ENCODE peak calls at places on chromosome 7, in seven cellular contexts. L, R, J, U, V, S and Z are unnamed samples. For H3K9me3, the result is how much of the 10 kb centered on the place peaks cover.

GRCh38 chr7:2313450-2314208 is 612 bp downstream of the SNX8 start:
- DNase-seq in L (no peak), R (peak), J (no peak), U (no peak), V (no peak), S (no peak), Z (peak)

GRCh38 chr7:135335628-135336139 is 102.0 kb downstream of the STRA8 start:
- DNase-seq in L (peak), R (peak), J (peak), U (peak), V (no peak), S (peak), Z (no peak)

GRCh38 chr7:77459311-77459726 is 43.2 kb upstream of the GSAP start:
- DNase-seq in L (no peak), R (no peak), J (no peak), U (no peak), V (no peak), S (no peak), Z (no peak)

GRCh38 chr7:83032195-83032594 is 130.5 kb downstream of the PCLO start:
- DNase-seq in L (no peak), R (no peak), J (no peak), U (no peak), V (no peak), S (no peak), Z (no peak)

GRCh38 chr7:158236400-158236799 is 351.2 kb downstream of the PTPRN2 start:
- DNase-seq in L (no peak), R (no peak), J (no peak), U (no peak), V (no peak), S (no peak), Z (no peak)

GRCh38 chr7:154679689-154680088 is 323.2 kb downstream of the PAXIP1 start:
- DNase-seq in L (no peak), R (no peak), J (no peak), U (no peak), V (no peak), S (no peak), Z (no peak)

GRCh38 chr7:74364061-74364460 is 74.9 kb downstream of the CLIP2 start:
- DNase-seq in L (no peak), R (no peak), J (no peak), U (no peak), V (no peak), S (no peak), Z (no peak)

GRCh38 chr7:55509322-55509721 is 63.0 kb downstream of the VOPP1 start:
- DNase-seq in L (no peak), R (no peak), J (peak), U (no peak), V (no peak), S (no peak), Z (no peak)

GRCh38 chr7:43768894-43769272 is 10.4 kb downstream of the BLVRA start:
- DNase-seq in L (no peak), R (no peak), J (no peak), U (no peak), V (no peak), S (no peak), Z (no peak)

GRCh38 chr7:107591410-107591809 is 11.4 kb downstream of the BCAP29 start:
- DNase-seq in L (no peak), R (no peak), J (peak), U (no peak), V (no peak), S (no peak), Z (no peak)

GRCh38 chr7:158273138-158273651 is 314.4 kb downstream of the PTPRN2 start:
- DNase-seq in L (peak), R (no peak), J (no peak), U (no peak), V (no peak), S (no peak), Z (no peak)

GRCh38 chr7:99419323-99420021 is 10.7 kb downstream of the BUD31 start:
- DNase-seq in L (no peak), R (no peak), J (no peak), U (no peak), V (no peak), S (no peak), Z (no peak)

GRCh38 chr7:158957507-158957900 is 101.1 kb downstream of the DYNC2I1 start:
- DNase-seq in L (no peak), R (no peak), J (no peak), U (no peak), V (no peak), S (no peak), Z (no peak)

GRCh38 chr7:106552645-106553445 is 108.1 kb downstream of the CCDC71L start:
- DNase-seq in L (no peak), R (peak), J (no peak), U (no peak), V (no peak), S (no peak), Z (no peak)

GRCh38 chr7:2710901-2711551 is 23.0 kb downstream of the AMZ1 start:
- DNase-seq in L (no peak), R (peak), J (no peak), U (no peak), V (peak), S (no peak), Z (no peak)

GRCh38 chr7:55502988-55503514 is 69.3 kb downstream of the VOPP1 start:
- DNase-seq in L (no peak), R (peak), J (no peak), U (no peak), V (no peak), S (no peak), Z (no peak)

GRCh38 chr7:21960922-21961321 is 15.2 kb upstream of the CDCA7L start:
- DNase-seq in L (no peak), R (no peak), J (peak), U (no peak), V (no peak), S (no peak), Z (no peak)

GRCh38 chr7:78379148-78379547 is 580.6 kb downstream of the PHTF2 start:
- DNase-seq in L (no peak), R (no peak), J (no peak), U (no peak), V (no peak), S (no peak), Z (no peak)

GRCh38 chr7:75953431-75953830 is 38.5 kb downstream of the POR start:
- DNase-seq in L (no peak), R (no peak), J (no peak), U (no peak), V (no peak), S (no peak), Z (no peak)

GRCh38 chr7:102326156-102326914 is 29.9 kb downstream of the SPDYE6 start:
- DNase-seq in L (no peak), R (no peak), J (no peak), U (no peak), V (no peak), S (no peak), Z (no peak)

GRCh38 chr7:101066141-101066857 is 19.0 kb upstream of the TRIM56 start:
- DNase-seq in L (no peak), R (no peak), J (no peak), U (no peak), V (no peak), S (no peak), Z (no peak)

GRCh38 chr7:42274052-42274451 is 37.0 kb upstream of the GLI3 start:
- DNase-seq in L (no peak), R (no peak), J (peak), U (no peak), V (no peak), S (no peak), Z (no peak)

GRCh38 chr7:4399121-4399520 is 283.0 kb upstream of the FOXK1 start:
- DNase-seq in L (no peak), R (no peak), J (no peak), U (no peak), V (no peak), S (no peak), Z (no peak)

GRCh38 chr7:25854059-25854458 is 297.9 kb upstream of the NFE2L3 start:
- DNase-seq in L (no peak), R (no peak), J (no peak), U (no peak), V (no peak), S (no peak), Z (no peak)

GRCh38 chr7:131859162-131859821 is 302.9 kb upstream of the PODXL start:
- DNase-seq in L (peak), R (peak), J (peak), U (peak), V (no peak), S (no peak), Z (peak)

GRCh38 chr7:132500727-132501410 is 75.4 kb downstream of the PLXNA4 start:
- DNase-seq in L (peak), R (no peak), J (peak), U (peak), V (no peak), S (no peak), Z (peak)

GRCh38 chr7:158698657-158699195 is 5.9 kb downstream of the NCAPG2 start:
- DNase-seq in L (no peak), R (no peak), J (no peak), U (no peak), V (no peak), S (no peak), Z (no peak)

GRCh38 chr7:151803841-151804240 is 73.1 kb downstream of the PRKAG2 start:
- DNase-seq in L (no peak), R (no peak), J (no peak), U (no peak), V (no peak), S (no peak), Z (no peak)

GRCh38 chr7:102834999-102835398 is 77.8 kb upstream of the LRRC17 start:
- DNase-seq in L (no peak), R (no peak), J (peak), U (no peak), V (no peak), S (peak), Z (no peak)

GRCh38 chr7:375491-375821 is 85.5 kb downstream of the FOXL3 start:
- DNase-seq in L (peak), R (no peak), J (no peak), U (no peak), V (peak), S (no peak), Z (no peak)

GRCh38 chr7:150404172-150404784 is 25.1 kb downstream of the ZNF775 start:
- DNase-seq in L (peak), R (no peak), J (peak), U (no peak), V (no peak), S (no peak), Z (no peak)

GRCh38 chr7:157793973-157794763 is 457.4 kb downstream of the DNAJB6 start:
- DNase-seq in L (peak), R (no peak), J (no peak), U (no peak), V (peak), S (no peak), Z (no peak)

GRCh38 chr7:1151653-1152425 is 8.2 kb downstream of the ZFAND2A start:
- DNase-seq in L (peak), R (peak), J (no peak), U (no peak), V (peak), S (no peak), Z (no peak)

GRCh38 chr7:53993205-53993604 is 549.0 kb upstream of the VSTM2A start:
- DNase-seq in L (no peak), R (no peak), J (no peak), U (no peak), V (no peak), S (no peak), Z (no peak)

GRCh38 chr7:21542891-21543527 is at the start of gene DNAH11:
- DNase-seq in L (peak), R (no peak), J (peak), U (peak), V (no peak), S (no peak), Z (no peak)

GRCh38 chr7:628041-628763 is 98.3 kb upstream of the DNAAF5 start:
- DNase-seq in L (no peak), R (no peak), J (no peak), U (no peak), V (peak), S (no peak), Z (no peak)

GRCh38 chr7:140714331-140715040 is 18.0 kb downstream of the NDUFB2 start:
- DNase-seq in L (no peak), R (no peak), J (no peak), U (no peak), V (no peak), S (no peak), Z (no peak)

GRCh38 chr7:140230517-140230861 is 53.7 kb upstream of the KDM7A start:
- DNase-seq in L (peak), R (no peak), J (no peak), U (peak), V (peak), S (no peak), Z (no peak)

GRCh38 chr7:8781166-8781565 is 347.8 kb downstream of the NXPH1 start:
- DNase-seq in L (no peak), R (no peak), J (no peak), U (no peak), V (no peak), S (no peak), Z (no peak)

GRCh38 chr7:94511763-94512162 is 2.2 kb downstream of the CASD1 start:
- DNase-seq in L (no peak), R (no peak), J (no peak), U (no peak), V (no peak), S (peak), Z (no peak)

GRCh38 chr7:94514917-94515316 is 5.3 kb downstream of the CASD1 start:
- DNase-seq in L (no peak), R (no peak), J (no peak), U (no peak), V (no peak), S (no peak), Z (no peak)

GRCh38 chr7:94513565-94513860 is 3.9 kb downstream of the CASD1 start:
- DNase-seq in L (no peak), R (no peak), J (no peak), U (no peak), V (no peak), S (no peak), Z (no peak)

GRCh38 chr7:94514140-94514889 is 4.7 kb downstream of the CASD1 start:
- DNase-seq in L (no peak), R (no peak), J (no peak), U (no peak), V (no peak), S (no peak), Z (no peak)

GRCh38 chr7:94512735-94513564 is 3.3 kb downstream of the CASD1 start:
- DNase-seq in L (no peak), R (no peak), J (no peak), U (no peak), V (no peak), S (no peak), Z (no peak)
- H3K4me3 ChIP-seq in L (no peak), R (peak), J (no peak), U (no peak), V (no peak), S (no peak), Z (no peak)

GRCh38 chr7:33065981-33066380 is 3.4 kb upstream of the NT5C3A start:
- DNase-seq in L (no peak), R (no peak), J (no peak), U (no peak), V (no peak), S (no peak), Z (no peak)

GRCh38 chr7:33067921-33068320 is 5.3 kb upstream of the NT5C3A start:
- DNase-seq in L (no peak), R (no peak), J (no peak), U (no peak), V (no peak), S (no peak), Z (no peak)

GRCh38 chr7:33073243-33073642 is 10.7 kb upstream of the NT5C3A start:
- DNase-seq in L (no peak), R (no peak), J (no peak), U (no peak), V (no peak), S (no peak), Z (no peak)

GRCh38 chr7:33072471-33072870 is 9.9 kb upstream of the NT5C3A start:
- DNase-seq in L (no peak), R (no peak), J (peak), U (no peak), V (no peak), S (no peak), Z (no peak)

GRCh38 chr7:33070277-33070676 is 7.7 kb upstream of the NT5C3A start:
- DNase-seq in L (no peak), R (peak), J (no peak), U (no peak), V (no peak), S (no peak), Z (no peak)
- H3K9me3 ChIP-seq in L (under half), R (under half), J (under half), U (under half), V (under half), S (under half), Z (under half)

GRCh38 chr7:27097686-27098492 is 2.1 kb upstream of the HOXA1 start:
- DNase-seq in L (peak), R (no peak), J (no peak), U (no peak), V (no peak), S (no peak), Z (no peak)

GRCh38 chr7:27099839-27100225 is 2.7 kb downstream of the HOXA2 start:
- DNase-seq in L (no peak), R (no peak), J (no peak), U (no peak), V (no peak), S (no peak), Z (no peak)

GRCh38 chr7:27099224-27099838 is 3.2 kb downstream of the HOXA2 start:
- DNase-seq in L (no peak), R (no peak), J (no peak), U (no peak), V (no peak), S (no peak), Z (no peak)

GRCh38 chr7:27096756-27097514 is 1.1 kb upstream of the HOXA1 start:
- DNase-seq in L (peak), R (peak), J (no peak), U (no peak), V (no peak), S (no peak), Z (no peak)

GRCh38 chr7:27098493-27099223 is 2.9 kb upstream of the HOXA1 start:
- DNase-seq in L (peak), R (no peak), J (no peak), U (no peak), V (no peak), S (no peak), Z (no peak)
- H3K4me3 ChIP-seq in L (peak), R (no peak), J (no peak), U (peak), V (no peak), S (peak), Z (peak)

GRCh38 chr7:156051884-156052283 is 239.6 kb upstream of the SHH start:
- DNase-seq in L (no peak), R (no peak), J (no peak), U (no peak), V (no peak), S (no peak), Z (no peak)
- H3K9me3 ChIP-seq in L (under half), R (under half), J (under half), U (under half), V (under half), S (under half), Z (under half)

DNA sequence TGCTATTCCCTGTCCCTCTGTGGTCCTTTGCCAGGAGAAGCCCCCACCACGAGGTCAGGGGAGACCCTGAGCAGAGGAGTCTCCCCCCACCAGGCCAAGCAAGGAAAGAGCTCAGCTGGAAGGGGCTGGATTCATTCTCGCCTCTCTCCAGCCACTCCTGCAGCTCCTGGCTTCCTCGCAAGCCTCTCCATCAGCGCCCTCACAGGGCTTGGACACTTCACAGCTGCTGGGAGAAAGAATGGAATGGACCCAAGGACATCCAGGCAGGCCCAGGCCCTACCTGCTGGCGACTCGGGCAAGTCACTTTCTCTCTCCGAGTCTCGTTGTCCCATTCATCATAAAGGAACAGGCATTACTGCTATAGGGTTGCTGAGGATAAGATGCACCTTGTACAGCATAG is 22.6 kb downstream of the IMPDH1 start:
- DNase-seq in L (no peak), R (no peak), J (no peak), U (no peak), V (no peak), S (no peak), Z (no peak)
- H3K4me3 ChIP-seq in L (no peak), R (no peak), J (no peak), U (no peak), V (no peak), S (no peak), Z (peak)

DNA sequence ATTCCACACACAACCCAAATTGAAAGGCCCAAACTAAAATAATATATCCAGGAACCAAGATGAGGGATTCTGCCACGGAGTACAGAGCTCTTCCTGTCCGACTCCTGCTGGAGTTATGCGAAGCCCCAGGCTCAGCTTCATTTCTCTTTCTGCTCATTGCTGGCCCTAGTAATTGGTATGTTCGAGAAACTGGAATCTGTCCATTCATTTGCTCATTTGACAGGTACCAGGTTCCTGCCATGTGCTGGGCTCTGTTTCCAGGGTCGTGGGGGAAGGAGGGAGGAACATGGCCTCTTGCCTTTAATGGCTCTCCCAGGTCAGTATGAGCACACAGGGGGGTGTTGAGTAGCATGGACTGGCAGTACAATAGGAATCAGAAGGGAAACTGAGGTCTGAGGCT is 179.2 kb upstream of the SHH start:
- DNase-seq in L (no peak), R (no peak), J (no peak), U (no peak), V (no peak), S (no peak), Z (no peak)
- H3K9me3 ChIP-seq in L (under half), R (under half), J (under half), U (under half), V (under half), S (under half), Z (under half)

DNA sequence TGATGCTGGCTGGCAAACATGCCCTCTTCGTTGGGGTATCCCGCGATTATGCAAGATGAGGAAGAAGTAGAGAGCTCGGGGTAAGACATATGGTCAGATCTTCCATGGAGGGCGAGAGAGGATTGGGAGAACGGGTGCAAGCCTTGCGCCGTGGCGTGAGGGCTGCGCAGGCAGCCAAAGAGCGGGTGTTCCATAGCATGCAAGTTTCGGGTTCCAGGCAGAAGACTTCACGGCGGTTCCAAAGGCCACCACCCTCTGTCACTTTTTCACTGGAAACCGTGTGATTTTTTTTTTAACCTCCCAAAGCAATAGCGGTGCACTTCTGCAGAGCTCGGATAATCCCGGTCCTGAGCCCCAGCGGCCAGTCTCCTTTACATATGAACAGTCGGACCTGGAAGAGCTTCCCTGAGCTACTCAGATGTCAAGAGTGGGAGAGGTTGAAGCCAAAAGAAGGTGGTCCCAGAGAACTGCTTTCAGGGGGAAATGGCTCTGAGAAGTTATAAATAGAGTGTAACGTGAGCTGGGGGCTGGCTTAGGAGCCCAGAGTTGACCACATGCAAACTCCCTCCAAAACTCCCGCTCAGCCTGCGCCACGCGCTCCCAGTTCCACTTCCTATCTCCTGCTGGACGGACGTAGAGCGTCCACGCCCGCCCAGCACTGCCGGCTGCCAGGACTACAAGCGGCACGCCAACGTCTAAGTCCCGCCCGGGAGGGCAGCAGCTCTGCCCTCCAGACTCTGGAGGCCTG is at the start of gene MEOX2:
- DNase-seq in L (peak), R (no peak), J (peak), U (peak), V (no peak), S (no peak), Z (no peak)
- H3K4me3 ChIP-seq in L (peak), R (no peak), J (peak), U (peak), V (no peak), S (no peak), Z (peak)

GRCh38 chr7:153522261-153522660 is 529.9 kb upstream of the DPP6 start:
- DNase-seq in L (no peak), R (no peak), J (no peak), U (no peak), V (no peak), S (no peak), Z (no peak)
- H3K9me3 ChIP-seq in L (under half), R (under half), J (under half), U (under half), V (under half), S (under half), Z (under half)